ENCODE peak calls at places on chromosomes 5 and 9, in four cellular contexts. O is GM23248, W is PC-3, G is mammary epithelial cell. U is an unnamed sample.

GRCh38 chr9:113993838-113994540 is 84.1 kb downstream of the AMBP start:
- DNase-seq in O (peak), W (peak), G (peak), U (no peak)

GRCh38 chr5:148796931-148797330 is 29.5 kb upstream of the ADRB2 start:
- DNase-seq in O (peak), W (peak), G (peak), U (no peak)

GRCh38 chr9:113219186-113219936 is 1.7 kb downstream of the FKBP15 start:
- DNase-seq in O (no peak), W (no peak), G (no peak), U (no peak)

GRCh38 chr5:54722846-54723433 is 205.4 kb downstream of the SNX18 start:
- DNase-seq in O (peak), W (peak), G (no peak), U (peak)

GRCh38 chr5:19002111-19002510 is 985.9 kb downstream of the CDH18 start:
- DNase-seq in O (no peak), W (no peak), G (peak), U (no peak)

GRCh38 chr9:127311239-127311741 is 46.7 kb downstream of the GARNL3 start:
- DNase-seq in O (peak), W (peak), G (peak), U (peak)

GRCh38 chr9:75937859-75938258 is 47.4 kb downstream of the PCSK5 start:
- DNase-seq in O (no peak), W (no peak), G (no peak), U (no peak)

GRCh38 chr5:140150201-140150600 is 24.5 kb downstream of the IGIP start:
- DNase-seq in O (no peak), W (no peak), G (no peak), U (no peak)

GRCh38 chr5:68505917-68506860 is 290.6 kb downstream of the PIK3R1 start:
- DNase-seq in O (peak), W (peak), G (peak), U (peak)

GRCh38 chr9:17802249-17802857 is 223.5 kb downstream of the SH3GL2 start:
- DNase-seq in O (peak), W (peak), G (no peak), U (peak)

GRCh38 chr5:173458819-173459218 is 130.6 kb upstream of the STC2 start:
- DNase-seq in O (peak), W (peak), G (peak), U (peak)

GRCh38 chr5:56669534-56670483 is 145.5 kb upstream of the MAP3K1 start:
- DNase-seq in O (no peak), W (peak), G (peak), U (peak)

GRCh38 chr9:74025402-74025894 is 471.7 kb upstream of the RORB start:
- DNase-seq in O (peak), W (peak), G (peak), U (peak)

GRCh38 chr5:147560982-147561381 is 51.1 kb upstream of the DPYSL3 start:
- DNase-seq in O (no peak), W (no peak), G (no peak), U (no peak)

GRCh38 chr5:117143381-117143780 is 568.8 kb upstream of the SEMA6A start:
- DNase-seq in O (no peak), W (no peak), G (no peak), U (peak)

GRCh38 chr5:140607031-140607430 is 25.9 kb downstream of the CD14 start:
- DNase-seq in O (peak), W (no peak), G (peak), U (no peak)

GRCh38 chr9:104981543-104982129 is 53.7 kb upstream of the ABCA1 start:
- DNase-seq in O (no peak), W (no peak), G (no peak), U (no peak)

GRCh38 chr5:145975361-145976066 is 39.1 kb downstream of the SH3RF2 start:
- DNase-seq in O (peak), W (peak), G (peak), U (peak)

GRCh38 chr9:132125944-132126720 is 35.7 kb upstream of the NTNG2 start:
- DNase-seq in O (no peak), W (no peak), G (no peak), U (no peak)

GRCh38 chr9:12853021-12853420 is 78.2 kb downstream of the LURAP1L start:
- DNase-seq in O (no peak), W (peak), G (no peak), U (no peak)

GRCh38 chr9:70901741-70902140 is 219.7 kb downstream of the TRPM3 start:
- DNase-seq in O (no peak), W (no peak), G (no peak), U (no peak)

GRCh38 chr5:133924221-133924920 is 44.1 kb downstream of the C5orf15 start:
- DNase-seq in O (peak), W (no peak), G (no peak), U (no peak)

GRCh38 chr5:4243865-4244264 is 648.2 kb downstream of the IRX1 start:
- DNase-seq in O (no peak), W (no peak), G (no peak), U (no peak)

DNA sequence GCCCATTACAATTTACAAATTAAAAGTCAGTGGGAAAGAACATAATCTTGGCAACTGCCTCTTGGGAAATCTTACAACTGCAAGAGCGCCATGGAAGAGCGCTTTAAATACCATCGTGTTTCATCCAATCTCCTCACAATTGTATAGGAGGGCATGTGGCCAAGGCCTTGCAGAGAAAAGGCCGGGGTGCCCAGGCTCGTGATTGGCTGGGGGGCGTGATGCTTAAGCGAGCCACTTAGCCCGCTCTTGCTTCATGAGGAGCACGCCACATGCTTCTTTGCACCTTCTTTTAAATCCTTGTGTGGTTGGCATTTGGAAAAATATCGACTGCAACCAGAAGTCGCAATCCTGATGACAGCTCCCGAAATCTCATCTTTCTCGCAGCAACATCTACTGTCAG is 69.9 kb upstream of the NFIB start:
- DNase-seq in O (no peak), W (no peak), G (no peak), U (no peak)
- H3K4me2 ChIP-seq in O (no peak), W (no peak), G (no peak), U (no peak)

GRCh38 chr9:68950188-68950587 is 63.7 kb downstream of the PRKACG start:
- DNase-seq in O (no peak), W (no peak), G (no peak), U (no peak)

GRCh38 chr9:68951879-68952659 is 61.8 kb downstream of the PRKACG start:
- DNase-seq in O (no peak), W (no peak), G (no peak), U (no peak)

GRCh38 chr9:68953771-68954170 is 60.1 kb downstream of the PRKACG start:
- DNase-seq in O (no peak), W (no peak), G (no peak), U (no peak)

GRCh38 chr9:68950689-68951088 is 63.2 kb downstream of the PRKACG start:
- DNase-seq in O (no peak), W (no peak), G (no peak), U (no peak)

GRCh38 chr9:68955281-68955680 is 58.6 kb downstream of the PRKACG start:
- DNase-seq in O (no peak), W (no peak), G (no peak), U (peak)
- H3K4me2 ChIP-seq in O (no peak), W (no peak), G (no peak), U (no peak)

GRCh38 chr5:61163905-61164304 is 1.6 kb upstream of the SMIM15 start:
- DNase-seq in O (no peak), W (no peak), G (no peak), U (no peak)

GRCh38 chr5:61171479-61171878 is 9.2 kb upstream of the SMIM15 start:
- DNase-seq in O (no peak), W (no peak), G (no peak), U (no peak)

GRCh38 chr5:61167382-61167781 is 5.1 kb upstream of the SMIM15 start:
- DNase-seq in O (peak), W (peak), G (peak), U (peak)

GRCh38 chr5:61162832-61163567 is 732 bp upstream of the SMIM15 start:
- DNase-seq in O (peak), W (peak), G (peak), U (peak)

GRCh38 chr5:61168951-61169350 is 6.7 kb upstream of the SMIM15 start:
- DNase-seq in O (no peak), W (no peak), G (no peak), U (no peak)
- H3K4me2 ChIP-seq in O (no peak), W (no peak), G (no peak), U (no peak)

DNA sequence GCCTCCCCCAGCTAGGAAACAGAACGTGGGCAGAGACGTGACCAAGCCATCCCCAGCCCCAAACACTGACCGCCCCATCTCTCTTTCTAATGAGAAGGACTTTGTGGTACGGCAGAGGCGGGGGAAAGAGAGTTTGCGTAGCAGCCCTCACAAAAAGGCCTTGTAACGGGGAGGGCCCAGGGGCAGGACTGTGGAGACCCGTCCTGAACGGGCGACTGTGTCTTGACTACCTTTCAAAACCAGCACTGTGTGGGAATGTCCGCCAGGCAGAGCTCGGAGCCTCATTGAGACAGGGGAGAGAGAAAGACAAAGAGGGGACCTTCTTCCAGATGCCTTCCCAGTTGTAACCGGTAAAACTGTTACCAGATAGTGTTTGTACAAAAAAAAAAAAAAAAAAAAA is 29.7 kb downstream of the CD180 start:
- DNase-seq in O (no peak), W (no peak), G (no peak), U (no peak)
- H3K4me2 ChIP-seq in O (no peak), W (no peak), G (no peak), U (no peak)

GRCh38 chr5:59840200-59840601 is 53.3 kb downstream of the PDE4D start:
- DNase-seq in O (peak), W (no peak), G (peak), U (peak)
- H3K4me2 ChIP-seq in O (no peak), W (no peak), G (no peak), U (no peak)

DNA sequence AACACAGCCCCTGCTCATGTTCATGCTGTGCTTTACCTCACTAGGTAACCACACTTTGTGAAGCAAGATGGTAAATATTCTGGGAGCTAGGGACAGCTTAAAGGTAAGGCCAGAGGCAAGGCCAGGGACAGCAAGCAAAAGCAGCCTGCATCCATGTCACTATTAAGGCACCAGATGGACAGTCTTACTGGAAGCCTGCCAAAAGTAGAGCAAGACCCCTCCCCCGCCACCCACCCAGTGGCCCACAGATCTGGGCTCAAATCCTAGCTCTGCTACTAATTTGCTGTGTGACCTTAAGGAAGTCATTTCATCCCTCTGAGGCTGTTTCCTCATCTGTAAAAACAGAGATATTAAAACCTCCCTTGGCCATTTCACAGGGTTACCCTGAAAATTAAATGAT is 13.2 kb upstream of the ERMP1 start:
- DNase-seq in O (no peak), W (no peak), G (no peak), U (no peak)
- H3K4me2 ChIP-seq in O (no peak), W (peak), G (no peak), U (no peak)

DNA sequence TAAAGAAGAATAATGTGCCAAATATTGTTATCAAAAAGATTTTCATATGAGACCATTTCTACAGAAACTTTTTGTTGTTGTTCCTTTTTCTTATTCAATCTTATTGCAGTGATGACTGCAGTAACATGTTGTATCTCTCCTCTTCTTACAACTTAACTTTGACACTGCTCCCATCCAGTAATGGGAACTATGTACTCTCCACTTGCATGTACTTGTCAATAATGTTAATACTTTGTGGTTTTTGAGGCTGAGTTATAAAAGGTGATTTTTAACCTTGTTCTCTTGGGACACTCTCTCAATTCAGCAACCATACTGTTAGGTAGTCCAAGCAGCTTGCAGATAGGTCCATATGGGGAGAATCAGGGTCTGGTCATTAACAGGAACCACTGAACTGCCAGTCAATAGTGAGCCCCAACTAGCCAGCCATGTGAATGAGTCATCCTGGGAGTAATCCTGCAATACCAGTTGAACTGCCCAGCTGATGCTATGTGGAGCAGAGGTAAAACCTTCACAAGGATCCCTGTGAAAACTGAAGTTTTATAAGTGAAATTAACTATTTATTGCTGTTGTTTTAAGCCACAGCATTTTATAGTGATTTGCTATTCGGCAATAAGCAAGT is 199.6 kb upstream of the DAB2 start:
- DNase-seq in O (peak), W (peak), G (peak), U (peak)
- H3K4me2 ChIP-seq in O (no peak), W (peak), G (peak), U (no peak)

GRCh38 chr5:143341807-143342570 is 61.5 kb downstream of the NR3C1 start:
- DNase-seq in O (peak), W (peak), G (peak), U (peak)

GRCh38 chr5:143340891-143341685 is 62.4 kb downstream of the NR3C1 start:
- DNase-seq in O (peak), W (no peak), G (no peak), U (no peak)

GRCh38 chr5:143343042-143343441 is 60.4 kb downstream of the NR3C1 start:
- DNase-seq in O (no peak), W (no peak), G (no peak), U (no peak)

GRCh38 chr5:143345671-143346440 is 57.6 kb downstream of the NR3C1 start:
- DNase-seq in O (no peak), W (no peak), G (no peak), U (no peak)

DNA sequence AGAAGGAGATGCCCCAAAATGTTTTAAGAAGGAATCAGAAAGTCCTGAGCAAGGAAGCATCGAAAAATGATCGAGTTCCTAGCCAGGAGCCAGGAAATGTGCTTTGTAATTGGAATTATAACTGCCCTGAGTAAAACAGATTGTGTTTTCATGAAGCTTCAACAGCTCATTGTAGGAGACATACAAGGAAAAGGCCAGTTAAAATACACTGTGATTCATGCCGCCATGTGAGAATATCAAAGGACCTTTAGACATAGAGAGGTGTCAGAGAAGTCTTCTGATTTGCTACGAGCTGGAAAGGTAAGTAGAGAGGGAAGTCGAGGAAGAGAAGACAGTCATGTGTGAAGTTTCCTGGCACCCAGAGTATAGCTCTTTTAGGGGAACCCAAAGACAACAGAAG is 60.9 kb downstream of the NR3C1 start:
- DNase-seq in O (no peak), W (no peak), G (no peak), U (no peak)
- H3K4me2 ChIP-seq in O (no peak), W (no peak), G (no peak), U (no peak)

DNA sequence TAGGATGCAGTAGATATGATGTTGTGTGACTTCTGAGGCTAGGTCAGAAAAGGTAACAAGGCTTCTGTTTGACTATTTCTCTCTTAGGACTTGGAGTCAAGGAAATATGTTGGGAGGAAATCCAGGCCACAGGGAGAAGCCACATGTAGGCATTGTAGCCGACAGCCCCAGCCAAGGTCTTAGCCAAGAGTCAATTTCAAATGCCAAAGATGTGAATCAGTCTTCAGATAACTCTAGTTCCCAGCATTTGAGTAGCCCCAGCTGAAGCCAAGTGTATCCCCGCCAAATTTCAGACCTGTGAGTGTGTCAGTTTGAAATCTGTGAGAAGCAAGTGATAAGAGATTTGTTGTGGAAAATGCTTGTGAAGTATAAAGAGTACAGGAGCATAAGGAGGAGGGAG is 38.1 kb upstream of the ISL1 start:
- DNase-seq in O (peak), W (peak), G (peak), U (peak)
- H3K4me2 ChIP-seq in O (no peak), W (no peak), G (no peak), U (no peak)

DNA sequence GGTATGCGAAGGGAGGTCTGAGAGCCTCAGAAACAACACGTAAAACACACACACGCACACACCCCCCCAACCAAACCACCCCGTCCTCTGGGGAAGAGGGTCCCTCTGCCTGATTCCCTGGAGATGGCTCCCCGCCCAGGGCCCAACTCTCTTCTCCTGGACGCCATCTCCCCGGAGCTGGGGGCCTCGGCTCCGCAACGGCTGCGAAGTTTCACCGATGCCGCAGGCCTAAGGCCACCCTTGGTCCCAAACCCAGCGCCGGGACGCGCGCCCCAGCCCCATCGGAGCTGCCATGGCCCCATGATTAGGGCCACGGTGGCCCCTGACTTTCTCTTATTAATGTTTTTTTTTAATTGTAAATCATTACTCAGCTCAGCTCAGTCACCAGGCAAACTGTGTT is 181.4 kb upstream of the TBCA start:
- DNase-seq in O (no peak), W (no peak), G (no peak), U (no peak)
- H3K4me2 ChIP-seq in O (no peak), W (no peak), G (no peak), U (peak)

U was measured in mesenchymal stem cell.